ENCODE peak calls at places on chromosomes 3 and 15, in ten cellular contexts. P is A549, Q is skeletal muscle cell, Z is H7, C is body of pancreas, R is tibial artery, T is lower lobe of right lung, B is fibroblast of pulmonary artery, I is IMR-90, L is GM23248. O is an unnamed sample.

GRCh38 chr15:95557226-95558046 is 773.1 kb upstream of the NR2F2 start:
- DNase-seq in P (peak), Q (peak), Z (no peak), C (no peak), R (peak), T (no peak), B (peak), I (peak), L (peak), O (peak)

GRCh38 chr3:15220056-15220455 is 14.0 kb downstream of the CAPN7 start:
- DNase-seq in P (no peak), Q (no peak), Z (no peak), C (no peak), R (no peak), T (no peak), B (no peak), I (no peak), L (no peak), O (no peak)

GRCh38 chr3:150710097-150710496 is 6.4 kb upstream of the ERICH6 start:
- DNase-seq in P (no peak), Q (no peak), Z (no peak), C (no peak), R (no peak), T (no peak), B (no peak), I (peak), L (no peak), O (no peak)

GRCh38 chr3:141241248-141242034 is 9.8 kb downstream of the PXYLP1 start:
- DNase-seq in P (no peak), Q (no peak), Z (no peak), C (no peak), R (peak), T (no peak), B (no peak), I (no peak), L (peak), O (no peak)

GRCh38 chr3:51966016-51966415 is 1.2 kb downstream of the PCBP4 start:
- DNase-seq in P (no peak), Q (no peak), Z (no peak), C (no peak), R (no peak), T (no peak), B (no peak), I (no peak), L (no peak), O (no peak)

GRCh38 chr15:84616235-84616634 is 15.4 kb downstream of the ZSCAN2 start:
- DNase-seq in P (no peak), Q (no peak), Z (peak), C (peak), R (no peak), T (no peak), B (no peak), I (no peak), L (no peak), O (no peak)

GRCh38 chr3:21954709-21955108 is 203.7 kb upstream of the ZNF385D start:
- DNase-seq in P (no peak), Q (peak), Z (no peak), C (no peak), R (no peak), T (no peak), B (peak), I (peak), L (peak), O (no peak)

GRCh38 chr3:3165650-3166049 is 13.8 kb downstream of the CRBN start:
- DNase-seq in P (no peak), Q (no peak), Z (no peak), C (no peak), R (no peak), T (no peak), B (no peak), I (no peak), L (no peak), O (no peak)

GRCh38 chr3:194315088-194315964 is 35.8 kb downstream of the CPN2 start:
- DNase-seq in P (peak), Q (peak), Z (peak), C (peak), R (peak), T (peak), B (peak), I (peak), L (peak), O (no peak)

GRCh38 chr3:194316918-194317317 is 34.2 kb downstream of the CPN2 start:
- DNase-seq in P (no peak), Q (no peak), Z (no peak), C (no peak), R (no peak), T (no peak), B (no peak), I (no peak), L (no peak), O (no peak)

GRCh38 chr3:194313642-194314430 is 37.3 kb downstream of the CPN2 start:
- DNase-seq in P (no peak), Q (peak), Z (peak), C (no peak), R (peak), T (no peak), B (peak), I (no peak), L (peak), O (no peak)

GRCh38 chr3:194314669-194315068 is 36.5 kb downstream of the CPN2 start:
- DNase-seq in P (no peak), Q (no peak), Z (no peak), C (no peak), R (no peak), T (no peak), B (no peak), I (no peak), L (no peak), O (no peak)

GRCh38 chr3:194315965-194316361 is 35.2 kb downstream of the CPN2 start:
- DNase-seq in P (peak), Q (peak), Z (peak), C (no peak), R (no peak), T (no peak), B (peak), I (no peak), L (peak), O (no peak)
- H3K4me3 ChIP-seq in P (peak), Q (peak), Z (peak), C (no peak), R (no peak), T (peak), B (no peak), I (no peak), L (peak), O (no peak)

GRCh38 chr15:100720406-100720967 is 118.1 kb downstream of the ASB7 start:
- DNase-seq in P (no peak), Q (no peak), Z (peak), C (no peak), R (no peak), T (no peak), B (no peak), I (no peak), L (no peak), O (no peak)

GRCh38 chr15:100725121-100726069 is 123.0 kb downstream of the ASB7 start:
- DNase-seq in P (no peak), Q (peak), Z (peak), C (no peak), R (no peak), T (no peak), B (peak), I (peak), L (peak), O (peak)

GRCh38 chr15:100722551-100723322 is 120.3 kb downstream of the ASB7 start:
- DNase-seq in P (no peak), Q (no peak), Z (no peak), C (no peak), R (no peak), T (no peak), B (no peak), I (no peak), L (no peak), O (no peak)

GRCh38 chr15:100723323-100723801 is 121.0 kb downstream of the ASB7 start:
- DNase-seq in P (no peak), Q (no peak), Z (no peak), C (peak), R (no peak), T (no peak), B (no peak), I (no peak), L (no peak), O (no peak)

DNA sequence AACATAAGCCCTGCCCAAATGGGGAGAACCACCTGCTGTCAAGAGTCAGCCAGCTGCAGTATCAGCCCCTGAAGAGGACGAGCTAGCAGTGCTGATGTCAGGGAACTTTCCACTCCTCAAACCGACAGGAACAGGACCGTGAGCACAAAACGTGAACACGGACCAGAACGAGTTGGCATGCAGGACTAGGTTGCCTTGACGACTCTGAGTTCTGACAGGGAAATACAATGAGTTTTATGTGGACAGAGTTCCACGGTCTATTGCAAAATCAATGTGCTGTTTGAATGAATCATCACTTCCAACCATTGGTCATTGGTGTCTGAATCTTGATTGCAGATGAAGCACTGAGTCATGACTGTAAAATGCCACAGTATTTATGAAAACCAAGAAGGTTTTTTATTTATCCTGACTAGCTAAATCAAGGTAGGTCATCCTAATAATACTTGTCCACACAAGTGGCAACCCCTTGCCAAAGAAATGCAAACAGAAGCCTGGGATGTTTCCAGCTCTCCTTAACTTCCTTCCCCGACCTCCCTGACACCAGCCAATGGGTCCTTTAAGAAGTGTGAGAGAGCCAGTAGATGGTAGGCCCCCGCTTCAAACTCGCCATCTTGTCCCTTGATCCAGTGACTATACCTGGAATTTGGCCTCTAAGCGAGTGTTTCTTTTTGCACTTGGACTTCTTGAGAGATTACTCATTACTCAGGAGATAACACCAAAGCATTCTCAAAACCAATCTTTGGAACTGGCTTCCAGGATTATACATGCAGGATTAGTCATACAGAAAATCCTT is 119.6 kb downstream of the ASB7 start:
- DNase-seq in P (peak), Q (peak), Z (peak), C (peak), R (peak), T (peak), B (peak), I (peak), L (peak), O (peak)
- H3K4me3 ChIP-seq in P (peak), Q (peak), Z (no peak), C (no peak), R (no peak), T (no peak), B (no peak), I (no peak), L (peak), O (no peak)

DNA sequence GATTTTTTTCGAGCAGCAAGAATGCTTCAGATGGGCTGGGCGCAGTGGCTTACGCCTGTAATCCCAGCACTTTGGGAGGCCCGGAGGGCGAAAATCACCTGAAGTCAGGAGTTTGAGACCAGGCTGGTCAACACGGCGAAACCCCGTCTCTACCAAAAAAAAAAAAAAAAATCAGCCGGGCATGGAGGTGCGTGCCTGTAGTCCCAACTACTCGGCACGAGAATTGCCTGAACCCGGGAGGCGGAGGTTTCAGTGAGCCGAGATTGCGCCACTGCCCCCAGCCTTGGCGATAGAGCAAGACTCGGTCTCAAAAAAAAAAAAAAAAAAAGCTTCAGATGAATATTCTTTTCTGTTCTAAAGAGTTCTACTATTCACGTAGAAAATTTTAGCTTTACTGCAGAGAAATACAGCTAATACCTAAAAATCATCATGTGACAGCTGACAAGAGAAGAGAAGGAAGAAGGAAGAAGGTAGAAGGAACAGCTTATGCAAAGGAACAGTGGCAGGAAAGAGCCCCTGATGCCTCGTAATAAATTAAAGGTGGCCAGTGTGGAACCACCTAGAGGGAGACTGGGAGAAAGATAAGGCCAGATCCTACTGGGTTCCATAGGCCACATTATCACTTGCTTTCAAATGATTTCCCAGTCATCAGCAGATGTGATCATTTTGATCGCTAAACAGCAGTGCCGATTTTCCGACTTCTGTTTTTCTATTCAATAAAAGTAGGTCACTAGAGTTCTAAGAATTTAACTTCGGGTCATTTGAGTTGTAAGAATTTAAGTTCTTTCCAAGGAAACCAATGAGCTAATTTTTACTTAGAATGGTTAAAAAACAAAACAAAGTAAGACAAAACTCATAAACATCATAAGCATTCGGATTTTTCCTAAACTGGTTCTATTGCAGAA is 1.5 kb downstream of the CMTM6 start:
- DNase-seq in P (no peak), Q (no peak), Z (peak), C (no peak), R (no peak), T (peak), B (peak), I (no peak), L (peak), O (no peak)
- H3K4me3 ChIP-seq in P (peak), Q (peak), Z (no peak), C (no peak), R (peak), T (peak), B (peak), I (peak), L (peak), O (peak)

DNA sequence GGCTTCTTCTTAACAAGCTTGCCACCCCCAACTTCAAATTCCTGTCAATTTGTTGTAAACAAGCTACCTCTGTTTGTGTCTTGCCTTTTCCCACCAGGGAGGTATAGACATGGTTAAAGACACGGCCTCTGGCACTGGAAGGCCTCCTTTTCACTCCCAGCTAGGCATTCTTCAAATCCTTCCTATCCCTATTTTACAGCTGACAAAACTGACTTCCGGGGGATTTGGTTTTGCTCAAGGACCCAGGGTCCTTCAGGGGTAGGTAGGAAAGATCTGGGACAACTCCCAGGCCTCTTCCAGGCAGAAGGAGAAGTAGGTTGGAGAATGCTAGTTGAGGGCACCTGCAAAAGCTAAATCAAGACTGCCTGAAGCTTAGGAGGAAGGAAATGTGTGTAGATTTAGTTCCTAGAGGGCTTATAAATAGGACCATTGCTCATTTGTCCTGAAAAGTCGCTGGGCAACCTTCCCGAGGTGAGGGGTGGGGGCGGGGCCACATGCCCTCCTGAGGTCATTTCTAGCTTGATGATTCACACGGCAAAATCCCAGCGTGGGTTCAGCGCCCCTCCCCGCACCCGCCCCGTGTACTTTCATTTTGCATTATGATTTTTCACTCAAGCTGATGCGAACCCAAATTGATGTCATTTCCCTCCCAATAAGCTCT is 365.5 kb downstream of the SHQ1 start:
- DNase-seq in P (peak), Q (peak), Z (peak), C (peak), R (peak), T (peak), B (peak), I (peak), L (peak), O (peak)
- H3K4me3 ChIP-seq in P (peak), Q (peak), Z (no peak), C (no peak), R (peak), T (peak), B (peak), I (peak), L (peak), O (peak)

GRCh38 chr15:59657635-59658125 is 365 bp upstream of the GTF2A2 start:
- DNase-seq in P (no peak), Q (no peak), Z (no peak), C (peak), R (no peak), T (peak), B (no peak), I (no peak), L (no peak), O (no peak)
- H3K4me3 ChIP-seq in P (peak), Q (peak), Z (no peak), C (peak), R (peak), T (peak), B (peak), I (peak), L (peak), O (peak)

DNA sequence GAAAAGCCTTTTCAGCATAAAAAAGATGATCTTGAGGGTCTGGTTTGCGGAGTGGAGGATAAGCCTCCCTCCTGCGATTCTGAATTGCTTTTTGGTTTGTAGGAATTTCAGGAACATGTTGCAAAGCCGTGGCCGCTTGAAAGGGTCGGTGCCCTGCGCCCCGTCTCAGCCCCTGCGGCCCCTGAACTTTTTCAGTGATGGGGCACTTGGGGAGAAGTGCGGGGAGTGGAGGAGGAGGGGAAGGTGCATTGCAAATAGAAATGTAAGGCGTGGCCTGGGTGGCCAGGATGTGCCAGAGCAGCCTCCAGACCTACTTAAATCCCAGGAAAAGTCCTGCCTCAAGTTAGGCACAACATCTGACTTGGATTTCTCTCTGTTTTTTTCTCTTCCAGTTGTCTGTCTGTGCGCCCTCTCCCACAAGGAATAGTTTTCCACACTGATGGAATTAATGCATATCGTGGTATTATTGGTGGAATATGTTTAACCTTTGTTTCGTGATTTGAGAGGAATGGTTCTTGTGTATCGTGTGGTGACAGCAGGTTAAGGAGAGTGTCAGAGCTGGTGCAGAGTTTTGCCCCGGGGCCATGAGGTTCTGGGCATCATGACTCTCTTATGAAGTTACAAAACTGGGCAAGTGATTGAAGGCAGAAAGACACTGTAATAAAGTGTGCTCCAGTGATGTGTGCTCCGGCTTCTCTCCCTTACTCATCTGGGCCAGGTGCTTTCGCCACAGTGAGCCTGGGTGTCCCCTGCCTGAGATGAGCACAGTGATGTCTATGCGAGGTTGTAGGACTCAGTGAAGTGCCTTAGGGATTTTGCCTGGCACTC is 153.8 kb downstream of the PGPEP1L start:
- DNase-seq in P (peak), Q (no peak), Z (peak), C (no peak), R (no peak), T (peak), B (peak), I (no peak), L (peak), O (no peak)
- H3K4me3 ChIP-seq in P (peak), Q (peak), Z (peak), C (no peak), R (peak), T (peak), B (peak), I (no peak), L (peak), O (peak)

O was measured in kidney epithelial cell.